ENCODE peak calls at places on chromosomes 1 and 21, in four cellular contexts. S is K562, X is HCT116, G is GM12878. Y is an unnamed sample.

GRCh38 chr1:15757016-15757543 is 1.5 kb upstream of the FBLIM1 start:
- DNase-seq in X (no peak), S (no peak), G (no peak), Y (no peak)

GRCh38 chr1:153542956-153543737 is 2.4 kb upstream of the S100A5 start:
- DNase-seq in X (no peak), S (no peak), G (no peak), Y (no peak)

GRCh38 chr1:202046227-202046626 is 35.8 kb downstream of the ELF3 start:
- DNase-seq in S (no peak), G (no peak), X (no peak), Y (no peak)

GRCh38 chr1:118338991-118339390 is 154.0 kb upstream of the SPAG17 start:
- DNase-seq in G (no peak), S (no peak), X (no peak), Y (no peak)

GRCh38 chr1:93641527-93641926 is 40.1 kb downstream of the BCAR3 start:
- DNase-seq in S (no peak), G (no peak), X (no peak), Y (no peak)

GRCh38 chr1:116521186-116521585 is 49.6 kb downstream of the CD58 start:
- DNase-seq in S (no peak), X (no peak), G (no peak), Y (no peak)

GRCh38 chr1:180424848-180425457 is 77.4 kb downstream of the ACBD6 start:
- DNase-seq in G (peak), X (no peak), S (no peak), Y (no peak)

GRCh38 chr21:32328595-32328994 is 29.9 kb downstream of the MRAP start:
- DNase-seq in G (no peak), S (no peak), X (no peak), Y (no peak)

GRCh38 chr1:32501865-32502264 is 37.0 kb downstream of the ZBTB8B start:
- DNase-seq in G (no peak), S (no peak), X (no peak), Y (no peak)

GRCh38 chr21:20004353-20004752 is 993.9 kb upstream of the NCAM2 start:
- DNase-seq in G (no peak), S (no peak), X (no peak), Y (no peak)

GRCh38 chr21:33825898-33826297 is 89.7 kb downstream of the ATP5PO start:
- DNase-seq in S (no peak), X (no peak), G (no peak), Y (no peak)

GRCh38 chr1:226002667-226003501 is 3.7 kb upstream of the SDE2 start:
- DNase-seq in S (peak), G (no peak), X (peak), Y (peak)

GRCh38 chr1:11132571-11133293 is 33.1 kb upstream of the EXOSC10 start:
- DNase-seq in G (no peak), X (no peak), S (no peak), Y (no peak)
- TF ChIP-seq EGR1 in G (no peak), X (no peak), S (no peak), Y (no peak)

DNA sequence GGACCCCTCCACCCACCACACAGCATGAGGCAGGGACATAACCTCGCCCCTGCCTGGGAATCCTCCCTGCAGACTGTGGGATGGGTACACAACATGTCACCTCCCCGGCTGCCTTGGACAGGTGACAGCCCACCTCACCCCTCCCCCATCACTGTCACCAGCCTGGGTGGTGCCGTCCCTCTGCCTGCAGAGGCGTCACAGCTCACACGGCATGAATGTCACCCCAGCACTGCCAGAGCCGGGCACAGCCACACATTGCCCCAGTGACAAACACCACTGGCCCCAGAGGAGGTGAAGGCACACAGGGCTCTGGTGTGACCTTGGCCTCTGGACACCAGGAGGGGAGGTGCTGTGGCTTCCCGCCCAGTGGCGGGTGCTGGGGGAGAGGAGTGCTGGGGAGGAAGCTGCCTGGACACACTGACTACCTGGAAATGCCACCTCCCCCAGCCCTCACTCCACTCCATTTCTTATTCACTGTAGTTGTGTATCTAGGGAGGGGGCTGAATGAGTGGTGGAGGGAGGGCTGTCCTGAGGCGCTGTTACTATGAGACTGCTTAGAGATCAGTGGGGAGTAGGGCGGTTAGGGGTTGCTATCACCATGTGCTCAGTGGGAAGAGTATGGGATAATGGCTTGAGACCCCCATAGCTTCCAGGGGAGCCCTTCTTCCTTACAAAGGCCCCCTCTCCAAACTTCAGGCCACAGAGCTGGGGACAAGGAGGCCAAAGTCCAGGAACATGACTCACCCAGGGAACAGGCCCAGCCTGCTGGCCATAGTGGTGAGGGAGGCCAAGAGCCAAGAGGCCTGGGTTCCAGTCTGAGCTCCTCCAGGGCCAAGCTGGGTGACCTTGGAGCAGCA is 40.3 kb downstream of the AHDC1 start:
- DNase-seq in X (no peak), S (peak), G (no peak), Y (no peak)
- TF ChIP-seq EGR1 in X (no peak), S (peak), G (no peak), Y (no peak)

DNA sequence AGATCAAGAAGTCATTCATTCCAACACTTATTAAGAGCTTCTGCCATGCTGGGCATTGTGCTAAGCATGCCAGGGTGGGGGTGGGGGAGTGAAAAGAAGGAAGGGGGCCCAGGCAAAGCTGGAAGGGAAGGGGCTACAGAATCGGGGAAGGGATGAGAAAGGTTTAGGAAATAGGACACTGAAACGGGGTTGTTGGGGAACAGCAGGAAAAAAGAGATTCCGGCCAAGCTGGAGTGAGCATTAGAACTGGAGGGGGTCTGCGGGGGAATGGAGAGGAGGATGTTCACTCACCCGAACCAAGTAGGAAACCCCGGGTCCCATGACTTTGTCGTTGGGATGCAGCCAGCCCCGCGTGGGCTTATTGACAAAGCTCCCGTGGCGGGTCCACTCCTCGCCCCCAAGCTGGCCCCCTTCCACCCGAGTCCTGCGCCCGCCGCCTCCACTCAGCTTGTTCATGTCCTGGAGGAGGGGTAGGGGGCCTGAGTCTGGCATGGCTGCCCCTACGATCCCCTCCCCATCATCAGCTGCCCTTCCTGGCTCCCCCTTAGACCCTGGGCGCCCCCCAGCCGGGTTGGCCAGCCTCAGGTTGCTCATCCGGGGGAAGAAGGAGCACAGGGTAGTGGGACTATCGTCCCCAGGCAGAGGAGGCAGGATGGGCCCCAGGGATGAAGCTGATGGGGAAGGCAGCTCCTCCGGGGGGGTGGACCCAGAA is 650 bp downstream of the SHC1 start:
- DNase-seq in X (no peak), G (no peak), S (no peak), Y (no peak)
- TF ChIP-seq EGR1 in X (no peak), G (no peak), S (no peak), Y (no peak)

GRCh38 chr1:21236178-21236577 is 54.1 kb downstream of the ECE1 start:
- DNase-seq in S (no peak), G (no peak), X (no peak), Y (no peak)
- TF ChIP-seq EGR1 in S (no peak), G (no peak), X (no peak), Y (no peak)

DNA sequence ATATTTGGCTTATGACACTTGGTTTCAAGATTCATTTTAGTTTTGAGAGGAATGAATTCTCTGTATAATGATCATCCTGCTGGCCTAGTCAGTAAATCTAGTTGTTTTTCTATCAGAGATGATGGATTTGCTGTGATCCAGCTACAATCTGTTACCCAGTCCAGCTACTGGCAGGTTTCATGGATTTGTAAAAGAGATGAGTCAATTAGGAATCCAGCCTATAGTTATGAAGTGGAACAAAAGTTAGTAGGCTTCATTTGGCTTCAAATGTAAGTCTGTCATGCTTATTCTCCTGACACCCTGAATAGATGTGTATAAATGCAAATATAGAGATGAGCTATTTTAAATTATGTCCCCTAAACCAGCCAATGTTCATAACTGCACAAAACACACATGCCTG is 12.1 kb upstream of the NTMT2 start:
- DNase-seq in G (no peak), S (no peak), X (no peak), Y (no peak)
- TF ChIP-seq EGR1 in G (no peak), S (no peak), X (no peak), Y (no peak)